ENCODE peak calls at places on chromosomes 4 and X, in seven cellular contexts. One of them, this sample, is unnamed.

GRCh38 chrX:22296871-22297270 is 24.2 kb downstream of the CBLL2 start:
- DNase-seq in stimulated activated CD8-positive, alpha-beta memory T cell treated with anti-CD3 and anti-CD28 coated beads, Interleukin-12 subunit alpha, Interleukin-12 subunit beta, amount 100 ng/mL, for 1 hour: no peak
- DNase-seq in bronchial epithelial cell: no peak
- DNase-seq in CD4-positive, alpha-beta T cell: no peak
- DNase-seq in CD8-positive, alpha-beta T cell: no peak
- DNase-seq in foreskin keratinocyte: no peak
- DNase-seq in stimulated activated CD4-positive, alpha-beta T cell treated with anti-CD3 and anti-CD28 coated beads, Interleukin-4, amount 100 ng/mL, for 4 hours: no peak
- DNase-seq in this sample: no peak

GRCh38 chrX:64394874-64395567 is at the start of gene MTMR8:
- DNase-seq in CD4-positive, alpha-beta T cell: peak
- DNase-seq in stimulated activated CD4-positive, alpha-beta T cell treated with anti-CD3 and anti-CD28 coated beads, Interleukin-4, amount 100 ng/mL, for 4 hours: peak
- DNase-seq in stimulated activated CD8-positive, alpha-beta memory T cell treated with anti-CD3 and anti-CD28 coated beads, Interleukin-12 subunit alpha, Interleukin-12 subunit beta, amount 100 ng/mL, for 1 hour: peak
- DNase-seq in foreskin keratinocyte: peak
- DNase-seq in CD8-positive, alpha-beta T cell: peak
- DNase-seq in bronchial epithelial cell: peak
- DNase-seq in this sample: no peak

GRCh38 chr4:182074842-182075241 is 168.4 kb upstream of the TENM3 start:
- DNase-seq in CD8-positive, alpha-beta T cell: no peak
- DNase-seq in stimulated activated CD8-positive, alpha-beta memory T cell treated with anti-CD3 and anti-CD28 coated beads, Interleukin-12 subunit alpha, Interleukin-12 subunit beta, amount 100 ng/mL, for 1 hour: no peak
- DNase-seq in CD4-positive, alpha-beta T cell: no peak
- DNase-seq in bronchial epithelial cell: no peak
- DNase-seq in foreskin keratinocyte: no peak
- DNase-seq in stimulated activated CD4-positive, alpha-beta T cell treated with anti-CD3 and anti-CD28 coated beads, Interleukin-4, amount 100 ng/mL, for 4 hours: no peak
- DNase-seq in this sample: no peak

GRCh38 chr4:25928320-25928955 is 14.4 kb downstream of the SMIM20 start:
- DNase-seq in CD4-positive, alpha-beta T cell: no peak
- DNase-seq in CD8-positive, alpha-beta T cell: no peak
- DNase-seq in stimulated activated CD8-positive, alpha-beta memory T cell treated with anti-CD3 and anti-CD28 coated beads, Interleukin-12 subunit alpha, Interleukin-12 subunit beta, amount 100 ng/mL, for 1 hour: no peak
- DNase-seq in stimulated activated CD4-positive, alpha-beta T cell treated with anti-CD3 and anti-CD28 coated beads, Interleukin-4, amount 100 ng/mL, for 4 hours: no peak
- DNase-seq in bronchial epithelial cell: no peak
- DNase-seq in foreskin keratinocyte: no peak
- DNase-seq in this sample: no peak

GRCh38 chrX:109403927-109404326 is 78.0 kb downstream of the GUCY2F start:
- DNase-seq in stimulated activated CD8-positive, alpha-beta memory T cell treated with anti-CD3 and anti-CD28 coated beads, Interleukin-12 subunit alpha, Interleukin-12 subunit beta, amount 100 ng/mL, for 1 hour: no peak
- DNase-seq in stimulated activated CD4-positive, alpha-beta T cell treated with anti-CD3 and anti-CD28 coated beads, Interleukin-4, amount 100 ng/mL, for 4 hours: no peak
- DNase-seq in CD4-positive, alpha-beta T cell: no peak
- DNase-seq in CD8-positive, alpha-beta T cell: no peak
- DNase-seq in bronchial epithelial cell: no peak
- DNase-seq in foreskin keratinocyte: no peak
- DNase-seq in this sample: no peak

GRCh38 chrX:1807301-1807731 is 192.5 kb downstream of the ASMT start:
- DNase-seq in bronchial epithelial cell: no peak
- DNase-seq in CD4-positive, alpha-beta T cell: no peak
- DNase-seq in foreskin keratinocyte: no peak
- DNase-seq in stimulated activated CD8-positive, alpha-beta memory T cell treated with anti-CD3 and anti-CD28 coated beads, Interleukin-12 subunit alpha, Interleukin-12 subunit beta, amount 100 ng/mL, for 1 hour: no peak
- DNase-seq in CD8-positive, alpha-beta T cell: no peak
- DNase-seq in stimulated activated CD4-positive, alpha-beta T cell treated with anti-CD3 and anti-CD28 coated beads, Interleukin-4, amount 100 ng/mL, for 4 hours: no peak
- DNase-seq in this sample: no peak

GRCh38 chr4:113881256-113881655 is 98.2 kb downstream of the ARSJ start:
- DNase-seq in stimulated activated CD4-positive, alpha-beta T cell treated with anti-CD3 and anti-CD28 coated beads, Interleukin-4, amount 100 ng/mL, for 4 hours: no peak
- DNase-seq in stimulated activated CD8-positive, alpha-beta memory T cell treated with anti-CD3 and anti-CD28 coated beads, Interleukin-12 subunit alpha, Interleukin-12 subunit beta, amount 100 ng/mL, for 1 hour: no peak
- DNase-seq in foreskin keratinocyte: peak
- DNase-seq in bronchial epithelial cell: peak
- DNase-seq in CD4-positive, alpha-beta T cell: no peak
- DNase-seq in CD8-positive, alpha-beta T cell: no peak
- DNase-seq in this sample: no peak

GRCh38 chr4:8028884-8029568 is 89.4 kb upstream of the AFAP1 start:
- DNase-seq in CD4-positive, alpha-beta T cell: no peak
- DNase-seq in bronchial epithelial cell: no peak
- DNase-seq in stimulated activated CD4-positive, alpha-beta T cell treated with anti-CD3 and anti-CD28 coated beads, Interleukin-4, amount 100 ng/mL, for 4 hours: no peak
- DNase-seq in stimulated activated CD8-positive, alpha-beta memory T cell treated with anti-CD3 and anti-CD28 coated beads, Interleukin-12 subunit alpha, Interleukin-12 subunit beta, amount 100 ng/mL, for 1 hour: no peak
- DNase-seq in CD8-positive, alpha-beta T cell: no peak
- DNase-seq in foreskin keratinocyte: no peak
- DNase-seq in this sample: no peak

GRCh38 chrX:128928636-128929035 is 594.7 kb downstream of the SMARCA1 start:
- DNase-seq in stimulated activated CD4-positive, alpha-beta T cell treated with anti-CD3 and anti-CD28 coated beads, Interleukin-4, amount 100 ng/mL, for 4 hours: no peak
- DNase-seq in CD4-positive, alpha-beta T cell: no peak
- DNase-seq in foreskin keratinocyte: no peak
- DNase-seq in CD8-positive, alpha-beta T cell: no peak
- DNase-seq in stimulated activated CD8-positive, alpha-beta memory T cell treated with anti-CD3 and anti-CD28 coated beads, Interleukin-12 subunit alpha, Interleukin-12 subunit beta, amount 100 ng/mL, for 1 hour: no peak
- DNase-seq in bronchial epithelial cell: no peak
- DNase-seq in this sample: no peak

This sample was measured in DMS 273 treated with DMSO at 0.1 percent for 48 hours.